ENCODE peak calls at places on chromosomes 12 and 14, in ten cellular contexts. T is NCI-H1436 treated with DMSO at 0.1 percent for 48 hours; B is activated T-cell treated with anti-CD3 and anti-CD28 coated beads for 1 hour; D is HEK293T; Y is hypothalamus; S is stimulated activated CD4-positive, alpha-beta T cell treated with anti-CD3 and anti-CD28 coated beads, Interleukin-2, amount 100 ng/mL, for 48 hours; O is CD8-positive, alpha-beta memory T cell; F is Caki2; U is amniotic stem cell; G is HCEC 1CT. X is an unnamed sample.
A peak's percentile ranks its signal among the peaks of the same experiment; 100 is the strongest.

GRCh38 chr12:108833355-108833733 is 24.0 kb downstream of the SSH1 start:
- DNase-seq in T (no peak), U (peak; percentile 81), F (peak; percentile 79), G (peak; percentile 90), O (no peak), B (no peak), S (no peak), D (no peak), Y (no peak), X (no peak)

GRCh38 chr14:64891839-64892375 is 12.2 kb upstream of the SPTB start:
- DNase-seq in B (no peak), S (no peak), U (peak; percentile 33), G (peak; percentile 47), O (peak; percentile 32), T (peak; percentile 53), D (peak; percentile 39), Y (no peak), F (peak; percentile 24), X (peak; percentile 16)

GRCh38 chr14:55794655-55795583 is 214.9 kb downstream of the KTN1 start:
- DNase-seq in G (peak; percentile 10), S (no peak), B (no peak), F (peak; percentile 45), T (no peak), D (no peak), O (no peak), Y (no peak), U (peak; percentile 33), X (no peak)

GRCh38 chr14:71296184-71296583 is 388.9 kb downstream of the PCNX1 start:
- DNase-seq in F (no peak), S (no peak), B (no peak), Y (no peak), D (no peak), O (no peak), U (no peak), G (no peak), T (no peak), X (no peak)

GRCh38 chr12:114668151-114668891 is 15.7 kb downstream of the TBX3 start:
- DNase-seq in D (peak; percentile 78), B (no peak), O (no peak), G (peak; percentile 80), T (no peak), S (no peak), Y (no peak), U (peak; percentile 92), F (peak; percentile 85), X (no peak)

GRCh38 chr12:55724226-55724939 is 4.2 kb downstream of the RDH5 start:
- DNase-seq in T (no peak), F (peak; percentile 62), S (peak; percentile 52), G (peak; percentile 60), U (no peak), Y (no peak), O (peak; percentile 42), D (peak; percentile 65), B (peak; percentile 56), X (no peak)

GRCh38 chr14:61557262-61557661 is 138.1 kb upstream of the HIF1A start:
- DNase-seq in S (no peak), T (no peak), Y (no peak), U (no peak), F (no peak), O (no peak), G (no peak), B (no peak), D (no peak), X (no peak)

GRCh38 chr12:46493352-46494209 is 121.0 kb upstream of the SLC38A2 start:
- DNase-seq in D (no peak), Y (no peak), T (no peak), S (no peak), U (no peak), B (no peak), F (no peak), O (no peak), G (no peak), X (peak; percentile 33)

GRCh38 chr14:53847881-53848280 is 108.7 kb downstream of the BMP4 start:
- DNase-seq in U (no peak), O (no peak), S (no peak), D (no peak), Y (no peak), T (no peak), G (no peak), B (no peak), F (no peak), X (no peak)

GRCh38 chr12:3040663-3041544 is 36.3 kb upstream of the TSPAN9 start:
- DNase-seq in T (no peak), F (no peak), U (no peak), B (no peak), O (no peak), S (no peak), G (no peak), D (no peak), Y (no peak), X (no peak)

X was measured in brain pericyte.